ENCODE peak calls at places on chromosome 7, in four cellular contexts. D, W, H and A are unnamed samples.
A peak's percentile ranks its signal among the peaks of the same experiment; 100 is the strongest.

GRCh38 chr7:95407751-95408150 is 11.6 kb upstream of the PON3 start:
- ATAC-seq in W (no peak), H (no peak), D (no peak), A (no peak)

GRCh38 chr7:99595111-99595745 is 2.8 kb upstream of the TMEM225B start:
- ATAC-seq in D (peak; percentile 25), W (no peak), H (no peak), A (no peak)

GRCh38 chr7:47482013-47482761 is 99.7 kb downstream of the TNS3 start:
- ATAC-seq in H (peak; percentile 75), W (peak; percentile 76), D (peak; percentile 39), A (peak; percentile 44)

GRCh38 chr7:26375604-26376207 is 84.0 kb downstream of the SNX10 start:
- ATAC-seq in W (no peak), H (no peak), D (no peak), A (no peak)

GRCh38 chr7:155251831-155252230 is 45.8 kb upstream of the INSIG1 start:
- ATAC-seq in W (no peak), D (no peak), H (no peak), A (no peak)

GRCh38 chr7:2830609-2831376 is 13.3 kb downstream of the GNA12 start:
- ATAC-seq in W (no peak), D (no peak), H (no peak), A (no peak)

GRCh38 chr7:150451833-150452431 is 1.5 kb downstream of the GIMAP8 start:
- ATAC-seq in H (no peak), D (no peak), W (no peak), A (no peak)

GRCh38 chr7:151776446-151776845 is 100.5 kb downstream of the PRKAG2 start:
- ATAC-seq in W (peak; percentile 13), H (no peak), D (no peak), A (no peak)

GRCh38 chr7:41517771-41518170 is 185.1 kb downstream of the INHBA start:
- ATAC-seq in H (no peak), D (no peak), W (no peak), A (no peak)

GRCh38 chr7:135481600-135481979 is 28.3 kb downstream of the CNOT4 start:
- ATAC-seq in D (no peak), H (no peak), W (no peak), A (no peak)

GRCh38 chr7:73822319-73823173 is 8.2 kb upstream of the CLDN4 start:
- ATAC-seq in W (peak; percentile 44), H (no peak), D (no peak), A (peak; percentile 81)

GRCh38 chr7:129089521-129090212 is 34.8 kb upstream of the TNPO3 start:
- ATAC-seq in W (no peak), D (no peak), H (no peak), A (no peak)

GRCh38 chr7:25672476-25672875 is 444.2 kb upstream of the NPVF start:
- ATAC-seq in H (no peak), D (no peak), W (no peak), A (no peak)

GRCh38 chr7:7159063-7159645 is 23.2 kb upstream of the C1GALT1 start:
- ATAC-seq in H (no peak), D (no peak), W (no peak), A (no peak)

GRCh38 chr7:141945356-141945755 is 1.4 kb downstream of the CLEC5A start:
- ATAC-seq in H (no peak), D (no peak), W (no peak), A (no peak)

GRCh38 chr7:13099197-13099795 is 411.9 kb downstream of the ARL4A start:
- ATAC-seq in H (no peak), D (no peak), W (no peak), A (no peak)

GRCh38 chr7:103325744-103326143 is 18.8 kb downstream of the DNAJC2 start:
- ATAC-seq in H (no peak), W (no peak), D (no peak), A (no peak)

GRCh38 chr7:146660839-146661238 is 544.2 kb downstream of the CNTNAP2 start:
- ATAC-seq in D (no peak), W (no peak), H (no peak), A (no peak)

GRCh38 chr7:43260980-43261878 is 148.8 kb downstream of the HECW1 start:
- ATAC-seq in W (no peak), H (peak; percentile 58), D (no peak), A (peak; percentile 53)